ENCODE peak calls at places on chromosomes 11 and 22, in seven cellular contexts. One of them, this sample, is unnamed.

GRCh38 chr11:73854680-73855079 is 22.0 kb downstream of the COA4 start:
- DNase-seq in RPMI7951: no peak
- DNase-seq in non-pigmented ciliary epithelial cell: no peak
- DNase-seq in HFFc6: no peak
- DNase-seq in A549: no peak
- DNase-seq in anterior cingulate cortex: no peak
- DNase-seq in NCI-H187: no peak
- DNase-seq in this sample: no peak

GRCh38 chr11:113177596-113178115 is 136.7 kb upstream of the TTC12 start:
- DNase-seq in anterior cingulate cortex: no peak
- DNase-seq in non-pigmented ciliary epithelial cell: no peak
- DNase-seq in A549: no peak
- DNase-seq in NCI-H187: no peak
- DNase-seq in RPMI7951: no peak
- DNase-seq in HFFc6: no peak
- DNase-seq in this sample: no peak

GRCh38 chr11:112828433-112828832 is 132.8 kb upstream of the NCAM1 start:
- DNase-seq in NCI-H187: no peak
- DNase-seq in anterior cingulate cortex: no peak
- DNase-seq in HFFc6: no peak
- DNase-seq in RPMI7951: no peak
- DNase-seq in non-pigmented ciliary epithelial cell: no peak
- DNase-seq in A549: no peak
- DNase-seq in this sample: no peak

GRCh38 chr11:1669546-1670218 is 27.3 kb upstream of the KRTAP5-6 start:
- DNase-seq in NCI-H187: no peak
- DNase-seq in anterior cingulate cortex: peak
- DNase-seq in HFFc6: no peak
- DNase-seq in non-pigmented ciliary epithelial cell: no peak
- DNase-seq in RPMI7951: no peak
- DNase-seq in A549: no peak
- DNase-seq in this sample: no peak

GRCh38 chr11:114087028-114087427 is 27.5 kb downstream of the ZBTB16 start:
- DNase-seq in anterior cingulate cortex: no peak
- DNase-seq in non-pigmented ciliary epithelial cell: no peak
- DNase-seq in RPMI7951: no peak
- DNase-seq in NCI-H187: no peak
- DNase-seq in A549: no peak
- DNase-seq in HFFc6: no peak
- DNase-seq in this sample: no peak

GRCh38 chr22:19052941-19053551 is 69.2 kb downstream of the DGCR2 start:
- DNase-seq in HFFc6: no peak
- DNase-seq in RPMI7951: no peak
- DNase-seq in anterior cingulate cortex: no peak
- DNase-seq in NCI-H187: no peak
- DNase-seq in A549: no peak
- DNase-seq in non-pigmented ciliary epithelial cell: no peak
- DNase-seq in this sample: no peak

GRCh38 chr22:20130319-20130718 is 1.3 kb upstream of the ZDHHC8 start:
- DNase-seq in RPMI7951: no peak
- DNase-seq in A549: no peak
- DNase-seq in non-pigmented ciliary epithelial cell: no peak
- DNase-seq in NCI-H187: no peak
- DNase-seq in HFFc6: no peak
- DNase-seq in anterior cingulate cortex: no peak
- DNase-seq in this sample: no peak

GRCh38 chr11:46307785-46308341 is 30.4 kb downstream of the CREB3L1 start:
- DNase-seq in A549: no peak
- DNase-seq in non-pigmented ciliary epithelial cell: no peak
- DNase-seq in HFFc6: no peak
- DNase-seq in anterior cingulate cortex: no peak
- DNase-seq in NCI-H187: no peak
- DNase-seq in RPMI7951: no peak
- DNase-seq in this sample: no peak

GRCh38 chr22:42493393-42493792 is 26.2 kb downstream of the RRP7A start:
- DNase-seq in HFFc6: no peak
- DNase-seq in NCI-H187: no peak
- DNase-seq in RPMI7951: no peak
- DNase-seq in non-pigmented ciliary epithelial cell: no peak
- DNase-seq in anterior cingulate cortex: no peak
- DNase-seq in A549: no peak
- DNase-seq in this sample: no peak

GRCh38 chr22:35154937-35155387 is 89.0 kb downstream of the ISX start:
- DNase-seq in A549: peak
- DNase-seq in HFFc6: peak
- DNase-seq in RPMI7951: peak
- DNase-seq in NCI-H187: no peak
- DNase-seq in non-pigmented ciliary epithelial cell: peak
- DNase-seq in anterior cingulate cortex: no peak
- DNase-seq in this sample: peak

GRCh38 chr11:8233691-8234424 is 29.8 kb downstream of the LMO1 start:
- DNase-seq in NCI-H187: no peak
- DNase-seq in anterior cingulate cortex: no peak
- DNase-seq in non-pigmented ciliary epithelial cell: peak
- DNase-seq in HFFc6: no peak
- DNase-seq in A549: peak
- DNase-seq in RPMI7951: peak
- DNase-seq in this sample: no peak

GRCh38 chr11:62559204-62559603 is 12.6 kb upstream of the AHNAK start:
- DNase-seq in HFFc6: no peak
- DNase-seq in NCI-H187: no peak
- DNase-seq in anterior cingulate cortex: no peak
- DNase-seq in RPMI7951: no peak
- DNase-seq in A549: no peak
- DNase-seq in non-pigmented ciliary epithelial cell: no peak
- DNase-seq in this sample: no peak

GRCh38 chr11:68584097-68584496 is 100.2 kb upstream of the GAL start:
- DNase-seq in A549: peak
- DNase-seq in NCI-H187: no peak
- DNase-seq in non-pigmented ciliary epithelial cell: no peak
- DNase-seq in HFFc6: no peak
- DNase-seq in RPMI7951: peak
- DNase-seq in anterior cingulate cortex: no peak
- DNase-seq in this sample: peak

GRCh38 chr11:62444271-62444833 is 25.5 kb downstream of the SCGB1A1 start:
- DNase-seq in NCI-H187: no peak
- DNase-seq in RPMI7951: peak
- DNase-seq in anterior cingulate cortex: peak
- DNase-seq in A549: no peak
- DNase-seq in non-pigmented ciliary epithelial cell: no peak
- DNase-seq in HFFc6: peak
- DNase-seq in this sample: no peak

GRCh38 chr11:105298630-105299029 is 159.1 kb upstream of the CARD18 start:
- DNase-seq in non-pigmented ciliary epithelial cell: peak
- DNase-seq in HFFc6: peak
- DNase-seq in NCI-H187: no peak
- DNase-seq in RPMI7951: peak
- DNase-seq in A549: no peak
- DNase-seq in anterior cingulate cortex: no peak
- DNase-seq in this sample: no peak

This sample was measured in RKO.